ENCODE peak calls at places on chromosomes 2 and 18, in ten cellular contexts. P is K562, Z is foreskin fibroblast, N is fibroblast of the aortic adventitia, I is heart right ventricle, W is cardiac muscle cell, G is astrocyte of the cerebellum, O is lung, Y is ascending aorta, S is transverse colon. J is an unnamed sample.

GRCh38 chr2:144456680-144457079 is 63.2 kb downstream of the ZEB2 start:
- DNase-seq in Z (peak), O (no peak), N (peak), I (peak), G (peak), W (peak), S (no peak), P (peak), Y (peak), J (peak)

GRCh38 chr2:169139145-169139544 is 69.8 kb downstream of the DHRS9 start:
- DNase-seq in O (no peak), W (no peak), Z (no peak), P (no peak), N (no peak), Y (no peak), I (no peak), G (no peak), S (no peak), J (no peak)

GRCh38 chr2:191714925-191715324 is 37.0 kb downstream of the NABP1 start:
- DNase-seq in Z (no peak), P (no peak), G (no peak), Y (no peak), O (no peak), S (no peak), W (no peak), I (no peak), N (no peak), J (no peak)

GRCh38 chr2:159651884-159652283 is 35.5 kb upstream of the BAZ2B start:
- DNase-seq in P (no peak), I (no peak), S (no peak), Z (no peak), G (no peak), Y (no peak), W (no peak), N (no peak), O (no peak), J (no peak)

GRCh38 chr2:227608469-227609338 is 5.9 kb downstream of the SCYGR3 start:
- DNase-seq in N (no peak), Y (no peak), O (no peak), S (no peak), W (no peak), I (no peak), Z (no peak), G (no peak), P (no peak), J (no peak)

GRCh38 chr18:9135912-9136314 is 668 bp upstream of the ANKRD12 start:
- DNase-seq in G (no peak), S (peak), N (peak), I (no peak), W (peak), Z (peak), P (peak), Y (no peak), O (peak), J (no peak)

GRCh38 chr2:216991563-216991962 is 131.7 kb upstream of the TNP1 start:
- DNase-seq in G (no peak), O (no peak), I (peak), P (no peak), Y (no peak), N (peak), S (no peak), W (peak), Z (peak), J (no peak)

GRCh38 chr2:207870814-207871213 is 101.1 kb upstream of the FZD5 start:
- DNase-seq in G (no peak), Y (no peak), W (no peak), I (no peak), N (no peak), S (no peak), O (no peak), P (no peak), Z (no peak), J (no peak)

GRCh38 chr18:12531747-12532146 is 124.0 kb downstream of the PRELID3A start:
- DNase-seq in Z (peak), O (no peak), Y (no peak), W (no peak), N (no peak), S (no peak), G (no peak), I (no peak), P (no peak), J (no peak)

GRCh38 chr2:215556979-215557378 is 121.1 kb upstream of the FN1 start:
- DNase-seq in O (no peak), Y (no peak), P (no peak), W (peak), I (no peak), N (peak), Z (peak), G (no peak), S (no peak), J (peak)

GRCh38 chr2:180520206-180520605 is 460.2 kb upstream of the UBE2E3 start:
- DNase-seq in W (peak), N (peak), I (no peak), P (no peak), Z (peak), S (peak), Y (no peak), O (no peak), G (no peak), J (no peak)

GRCh38 chr2:212005077-212005671 is 533.4 kb downstream of the ERBB4 start:
- DNase-seq in W (peak), I (peak), S (no peak), N (peak), Z (peak), P (no peak), G (peak), O (peak), Y (no peak), J (no peak)

GRCh38 chr2:9170458-9171130 is 36.0 kb upstream of the ASAP2 start:
- DNase-seq in O (no peak), I (no peak), W (no peak), Z (no peak), Y (no peak), N (no peak), P (no peak), S (peak), G (no peak), J (no peak)

GRCh38 chr2:33033524-33034150 is 86.9 kb downstream of the LTBP1 start:
- DNase-seq in N (peak), P (no peak), O (no peak), Z (peak), G (peak), I (no peak), S (no peak), Y (no peak), W (peak), J (no peak)

GRCh38 chr18:11047156-11047555 is 102.2 kb downstream of the PIEZO2 start:
- DNase-seq in N (no peak), Y (no peak), W (peak), O (no peak), G (no peak), I (no peak), Z (no peak), P (no peak), S (no peak), J (no peak)

GRCh38 chr18:77124452-77124922 is 8.1 kb downstream of the MBP start:
- DNase-seq in Y (no peak), P (no peak), G (no peak), S (no peak), O (no peak), W (no peak), N (no peak), Z (peak), I (no peak), J (no peak)

GRCh38 chr2:133092571-133092970 is 422.6 kb upstream of the LYPD1 start:
- DNase-seq in Y (no peak), N (no peak), P (no peak), S (no peak), I (no peak), G (no peak), W (no peak), O (no peak), Z (no peak), J (no peak)

GRCh38 chr2:54575379-54575888 is 119.3 kb downstream of the SPTBN1 start:
- DNase-seq in G (no peak), Y (no peak), W (peak), I (no peak), P (no peak), O (no peak), Z (no peak), S (no peak), N (peak), J (no peak)

GRCh38 chr2:37326285-37326684 is 1.7 kb upstream of the PRKD3 start:
- DNase-seq in O (peak), W (peak), P (no peak), S (no peak), I (no peak), Z (peak), G (peak), N (peak), Y (peak), J (no peak)

DNA sequence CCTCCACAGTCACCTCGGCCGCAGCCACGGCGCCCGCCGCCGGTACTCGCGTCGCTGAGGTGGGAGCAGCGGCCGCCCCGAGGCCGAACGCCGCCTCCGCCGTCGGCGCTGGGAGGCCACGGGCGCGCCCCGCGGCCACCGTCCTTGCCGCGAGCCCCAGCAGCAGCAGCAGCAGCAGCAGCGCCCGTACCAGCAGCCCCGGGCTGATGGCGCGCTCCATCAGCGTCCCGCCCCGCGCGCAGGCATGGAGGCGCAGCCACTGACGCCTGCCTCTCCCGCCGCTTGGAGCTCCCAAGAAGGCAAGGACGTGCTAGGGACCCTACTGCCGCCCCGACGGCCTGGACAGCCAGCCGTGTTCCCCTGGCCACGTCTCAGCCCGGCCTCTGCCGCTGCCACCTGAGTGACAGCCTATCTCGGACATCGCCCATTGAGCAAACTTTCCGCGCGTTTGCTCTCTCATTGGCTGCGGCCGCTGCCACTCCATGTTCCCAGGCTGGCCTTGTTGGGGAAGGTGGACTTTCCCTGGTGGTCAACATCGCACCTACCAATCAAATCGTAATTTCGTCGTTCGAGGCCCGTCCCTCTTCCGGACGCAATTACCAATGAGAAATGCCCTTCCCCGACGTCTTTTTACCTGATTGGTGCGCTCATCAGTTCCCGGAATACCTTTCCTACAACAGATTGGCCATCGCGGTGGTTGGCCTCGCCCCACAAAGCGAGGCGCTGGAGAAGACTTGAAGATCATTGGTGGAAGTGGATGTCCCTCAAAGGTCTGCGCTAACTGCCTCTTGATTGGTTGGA is at the start of gene EIF2AK3:
- DNase-seq in S (peak), P (peak), I (peak), Z (peak), O (peak), N (peak), W (peak), Y (peak), G (peak), J (peak)
- TF ChIP-seq CTCF in S (peak), P (no peak), I (peak), Z (no peak), O (no peak), N (peak), W (no peak), Y (no peak), G (no peak), J (no peak)

DNA sequence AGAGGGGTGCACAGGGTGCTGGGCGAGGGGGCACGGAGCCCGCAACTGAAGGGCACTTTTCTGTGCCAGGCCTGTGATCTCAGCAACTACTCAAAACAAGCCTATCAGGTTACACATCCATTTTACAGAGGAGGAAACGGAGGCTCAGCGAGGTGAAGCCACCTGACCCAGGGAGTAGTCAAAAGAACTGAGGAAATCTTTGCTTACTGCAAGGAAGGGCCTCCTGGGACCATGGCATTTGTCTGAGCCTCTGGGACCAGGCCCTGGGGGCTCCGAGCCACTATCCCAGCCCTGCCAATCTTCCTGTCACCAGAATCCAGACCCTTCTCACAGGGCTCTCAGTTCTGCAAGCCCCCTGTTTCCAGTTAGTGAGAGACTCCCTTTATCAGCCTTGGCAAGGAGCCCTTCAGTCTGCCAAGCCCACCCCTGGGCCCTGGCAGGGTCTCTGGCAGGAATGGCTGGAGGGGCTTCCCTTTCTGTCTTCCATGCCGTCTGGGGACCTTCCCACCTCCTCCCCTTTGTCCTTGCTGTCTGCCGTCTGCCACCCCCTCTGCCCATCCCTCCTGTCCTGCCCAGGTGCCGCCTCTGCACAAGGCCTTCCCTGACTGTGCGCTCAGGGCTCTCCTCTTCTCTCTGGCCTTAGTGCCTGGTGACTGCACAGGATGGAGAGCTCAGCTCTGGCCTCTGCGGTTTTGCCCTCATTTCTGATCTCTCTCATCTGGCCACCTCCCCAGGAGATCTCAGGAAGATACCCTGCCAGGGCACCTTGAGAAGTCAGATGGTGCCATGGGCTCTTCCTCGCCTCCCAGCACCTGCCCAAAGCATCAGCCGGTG is 194.7 kb upstream of the GLI2 start:
- DNase-seq in W (no peak), G (no peak), P (no peak), S (no peak), Y (no peak), N (no peak), O (no peak), I (no peak), Z (peak), J (no peak)
- H3K4me3 ChIP-seq in W (no peak), G (no peak), P (no peak), S (no peak), Y (peak), N (no peak), O (no peak), I (no peak), Z (no peak), J (no peak)

GRCh38 chr2:111919362-111919761 is 21.0 kb downstream of the MERTK start:
- DNase-seq in G (no peak), P (peak), N (no peak), S (no peak), I (no peak), W (no peak), Y (no peak), Z (no peak), O (no peak), J (no peak)
- TF ChIP-seq CTCF in G (peak), P (peak), N (peak), S (no peak), I (peak), W (peak), Y (no peak), Z (no peak), O (no peak), J (peak)

GRCh38 chr2:162146906-162147305 is 5.1 kb downstream of the GCG start:
- DNase-seq in O (no peak), W (no peak), N (no peak), P (no peak), G (no peak), S (no peak), I (no peak), Z (no peak), Y (no peak), J (no peak)
- H3K4me3 ChIP-seq in O (no peak), W (no peak), N (no peak), P (no peak), G (no peak), S (no peak), I (no peak), Z (no peak), Y (no peak), J (no peak)

GRCh38 chr2:62941413-62941812 is 109.2 kb upstream of the OTX1 start:
- DNase-seq in P (no peak), G (no peak), W (no peak), S (no peak), Z (no peak), I (no peak), N (no peak), O (no peak), Y (no peak), J (no peak)

GRCh38 chr2:62939735-62940491 is 110.7 kb upstream of the OTX1 start:
- DNase-seq in I (no peak), S (no peak), Y (no peak), Z (peak), N (peak), P (no peak), G (peak), W (peak), O (no peak), J (peak)

GRCh38 chr2:62934501-62934900 is 116.1 kb upstream of the OTX1 start:
- DNase-seq in P (no peak), N (peak), G (no peak), I (no peak), S (no peak), W (peak), Y (no peak), O (no peak), Z (peak), J (no peak)

GRCh38 chr2:62940697-62941096 is 109.9 kb upstream of the OTX1 start:
- DNase-seq in S (no peak), G (no peak), W (no peak), I (no peak), P (no peak), O (no peak), N (no peak), Y (no peak), Z (no peak), J (no peak)

GRCh38 chr2:62938126-62938525 is 112.5 kb upstream of the OTX1 start:
- DNase-seq in S (no peak), Y (no peak), P (no peak), Z (peak), O (no peak), N (no peak), I (no peak), G (peak), W (no peak), J (no peak)
- TF ChIP-seq CTCF in S (no peak), Y (no peak), P (no peak), Z (no peak), O (no peak), N (no peak), I (no peak), G (no peak), W (no peak), J (no peak)

GRCh38 chr2:85116207-85116606 is 17.0 kb upstream of the TCF7L1 start:
- DNase-seq in S (no peak), O (no peak), P (no peak), Z (no peak), I (no peak), G (no peak), N (no peak), Y (no peak), W (no peak), J (no peak)

GRCh38 chr2:85120363-85120762 is 12.8 kb upstream of the TCF7L1 start:
- DNase-seq in N (no peak), O (no peak), I (no peak), W (no peak), G (no peak), P (no peak), Y (no peak), S (no peak), Z (no peak), J (no peak)

GRCh38 chr2:85114586-85115330 is 18.4 kb upstream of the TCF7L1 start:
- DNase-seq in S (no peak), P (no peak), G (no peak), O (no peak), I (no peak), W (no peak), Y (no peak), Z (no peak), N (no peak), J (no peak)

DNA sequence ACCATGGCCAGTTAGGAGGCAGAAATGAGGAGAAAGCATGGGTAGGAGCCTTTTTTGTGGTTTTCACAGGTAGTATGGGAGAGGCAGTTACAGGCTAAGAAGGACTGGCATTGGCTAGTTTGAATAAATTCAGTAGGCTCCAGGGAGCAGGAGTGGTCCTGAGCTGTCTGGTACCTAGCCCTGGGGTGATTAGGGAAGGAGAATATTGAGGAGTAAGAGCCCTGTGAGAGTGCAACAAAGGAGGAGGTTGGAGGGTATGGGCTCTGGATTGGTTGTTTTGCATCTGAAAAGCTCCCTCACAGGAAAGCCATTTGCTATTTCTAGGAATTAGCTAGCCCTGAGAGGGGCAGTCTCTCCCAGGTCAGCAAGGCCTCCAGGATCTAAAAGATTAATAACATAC is 13.3 kb upstream of the TCF7L1 start:
- DNase-seq in S (no peak), P (no peak), Y (no peak), G (no peak), W (no peak), N (no peak), I (no peak), O (no peak), Z (no peak), J (no peak)
- H3K4me3 ChIP-seq in S (no peak), P (no peak), Y (no peak), G (no peak), W (no peak), N (no peak), I (no peak), O (no peak), Z (no peak), J (no peak)

GRCh38 chr2:73937899-73938298 is 11.2 kb downstream of the DGUOK start:
- DNase-seq in P (no peak), Y (no peak), I (no peak), Z (peak), G (no peak), S (no peak), O (no peak), N (no peak), W (no peak), J (no peak)
- TF ChIP-seq CTCF in P (no peak), Y (no peak), I (no peak), Z (no peak), G (no peak), S (no peak), O (no peak), N (no peak), W (no peak), J (no peak)

GRCh38 chr2:221501883-221502269 is 70.2 kb downstream of the EPHA4 start:
- DNase-seq in N (no peak), W (no peak), S (no peak), O (no peak), Y (no peak), G (no peak), I (no peak), Z (no peak), P (no peak), J (no peak)
- H3K4me3 ChIP-seq in N (no peak), W (no peak), S (no peak), O (no peak), Y (peak), G (peak), I (no peak), Z (no peak), P (no peak), J (peak)

GRCh38 chr2:224847431-224847830 is 131.3 kb upstream of the CCDC195 start:
- DNase-seq in G (no peak), Y (no peak), I (no peak), Z (no peak), W (peak), N (no peak), P (no peak), O (no peak), S (no peak), J (no peak)

GRCh38 chr2:224850081-224850480 is 133.9 kb upstream of the CCDC195 start:
- DNase-seq in S (no peak), G (no peak), W (no peak), O (no peak), N (no peak), I (no peak), Y (no peak), Z (peak), P (no peak), J (no peak)

GRCh38 chr2:224847961-224848850 is 132.0 kb upstream of the CCDC195 start:
- DNase-seq in I (no peak), S (no peak), W (peak), G (peak), N (peak), Z (peak), O (peak), P (no peak), Y (peak), J (peak)

GRCh38 chr2:224849264-224849663 is 133.1 kb upstream of the CCDC195 start:
- DNase-seq in W (no peak), Y (no peak), G (no peak), N (no peak), S (no peak), Z (no peak), I (no peak), P (no peak), O (no peak), J (no peak)
- TF ChIP-seq CTCF in W (peak), Y (no peak), G (no peak), N (no peak), S (no peak), Z (no peak), I (no peak), P (no peak), O (no peak), J (peak)

J was measured in epithelial cell of proximal tubule.